ENCODE peak calls at places on chromosome 18, in eight cellular contexts. W is fibroblast of mammary gland, C is endothelial cell, T is thoracic aorta, L is heart left ventricle, F is CD14-positive monocyte, M is AG09309, H is stomach. O is an unnamed sample.

GRCh38 chr18:48375150-48375790 is 33.9 kb downstream of the ZBTB7C start:
- DNase-seq in W (no peak), C (no peak), T (no peak), L (no peak), F (no peak), M (no peak), H (no peak), O (no peak)

GRCh38 chr18:8562065-8562464 is 47.2 kb upstream of the RAB12 start:
- DNase-seq in W (no peak), C (no peak), T (no peak), L (no peak), F (no peak), M (no peak), H (no peak), O (no peak)

GRCh38 chr18:39737869-39738268 is 2172.3 kb upstream of the CELF4 start:
- DNase-seq in W (no peak), C (no peak), T (no peak), L (no peak), F (no peak), M (no peak), H (no peak), O (no peak)

GRCh38 chr18:53698907-53699306 is 525.6 kb downstream of the MBD2 start:
- DNase-seq in W (peak), C (peak), T (no peak), L (no peak), F (no peak), M (no peak), H (peak), O (peak)

GRCh38 chr18:21129586-21130216 is 18.1 kb upstream of the ROCK1 start:
- DNase-seq in W (peak), C (no peak), T (no peak), L (no peak), F (no peak), M (no peak), H (no peak), O (no peak)

GRCh38 chr18:58180738-58181353 is 136.8 kb downstream of the NEDD4L start:
- DNase-seq in W (peak), C (peak), T (no peak), L (no peak), F (no peak), M (no peak), H (peak), O (peak)

GRCh38 chr18:21960189-21960588 is 209.2 kb upstream of the GATA6 start:
- DNase-seq in W (no peak), C (no peak), T (no peak), L (no peak), F (no peak), M (no peak), H (no peak), O (no peak)

GRCh38 chr18:3478262-3478978 is 28.4 kb downstream of the TGIF1 start:
- DNase-seq in W (peak), C (no peak), T (no peak), L (no peak), F (no peak), M (peak), H (no peak), O (no peak)

GRCh38 chr18:33495278-33495677 is 54.8 kb upstream of the CCDC178 start:
- DNase-seq in W (peak), C (peak), T (no peak), L (no peak), F (no peak), M (no peak), H (no peak), O (peak)

GRCh38 chr18:58348517-58348916 is 280.4 kb downstream of the ALPK2 start:
- DNase-seq in W (no peak), C (no peak), T (no peak), L (no peak), F (peak), M (no peak), H (no peak), O (no peak)

GRCh38 chr18:34965108-34965507 is 76.1 kb upstream of the MAPRE2 start:
- DNase-seq in W (no peak), C (no peak), T (no peak), L (no peak), F (no peak), M (no peak), H (no peak), O (no peak)

GRCh38 chr18:49561127-49561376 is 805 bp upstream of the LIPG start:
- DNase-seq in W (peak), C (no peak), T (no peak), L (no peak), F (no peak), M (no peak), H (no peak), O (no peak)

GRCh38 chr18:59208602-59209001 is 11.4 kb upstream of the GRP start:
- DNase-seq in W (peak), C (no peak), T (no peak), L (no peak), F (no peak), M (no peak), H (no peak), O (no peak)

GRCh38 chr18:26089247-26090129 is 925 bp downstream of the SS18 start:
- DNase-seq in W (peak), C (no peak), T (no peak), L (no peak), F (peak), M (no peak), H (no peak), O (no peak)

GRCh38 chr18:7658701-7659100 is 91.6 kb downstream of the PTPRM start:
- DNase-seq in W (no peak), C (no peak), T (no peak), L (no peak), F (no peak), M (no peak), H (no peak), O (no peak)

GRCh38 chr18:47247036-47247832 is 4.2 kb downstream of the SKOR2 start:
- DNase-seq in W (no peak), C (peak), T (no peak), L (peak), F (no peak), M (no peak), H (no peak), O (peak)

GRCh38 chr18:26747131-26747475 is 118.4 kb downstream of the AQP4 start:
- DNase-seq in W (no peak), C (no peak), T (no peak), L (no peak), F (no peak), M (no peak), H (no peak), O (no peak)

GRCh38 chr18:55301196-55301540 is 286.8 kb downstream of the TCF4 start:
- DNase-seq in W (peak), C (no peak), T (no peak), L (no peak), F (no peak), M (no peak), H (no peak), O (no peak)

GRCh38 chr18:21307578-21307977 is 65.5 kb downstream of the GREB1L start:
- DNase-seq in W (no peak), C (no peak), T (no peak), L (no peak), F (no peak), M (no peak), H (no peak), O (no peak)

GRCh38 chr18:9673296-9674251 is 34.5 kb upstream of the RAB31 start:
- DNase-seq in W (peak), C (no peak), T (no peak), L (no peak), F (peak), M (no peak), H (peak), O (peak)

GRCh38 chr18:59265246-59266018 is 7.8 kb downstream of the RAX start:
- DNase-seq in W (no peak), C (peak), T (no peak), L (no peak), F (no peak), M (no peak), H (no peak), O (peak)

GRCh38 chr18:47254341-47254939 is 3.0 kb upstream of the SKOR2 start:
- DNase-seq in W (peak), C (peak), T (no peak), L (peak), F (no peak), M (no peak), H (no peak), O (peak)

GRCh38 chr18:25830787-25831186 is 259.6 kb downstream of the SS18 start:
- DNase-seq in W (peak), C (no peak), T (no peak), L (no peak), F (no peak), M (peak), H (peak), O (no peak)

GRCh38 chr18:11808001-11808855 is 43.0 kb upstream of the CHMP1B start:
- DNase-seq in W (peak), C (no peak), T (no peak), L (no peak), F (no peak), M (no peak), H (no peak), O (peak)

GRCh38 chr18:78624646-78625279 is 354.9 kb upstream of the SALL3 start:
- DNase-seq in W (no peak), C (no peak), T (no peak), L (no peak), F (no peak), M (no peak), H (peak), O (peak)

GRCh38 chr18:74897971-74898657 is 300.4 kb downstream of the ZNF407 start:
- DNase-seq in W (peak), C (no peak), T (no peak), L (no peak), F (no peak), M (peak), H (no peak), O (no peak)

GRCh38 chr18:74899554-74899953 is 301.9 kb downstream of the ZNF407 start:
- DNase-seq in W (no peak), C (no peak), T (no peak), L (no peak), F (no peak), M (no peak), H (peak), O (no peak)

GRCh38 chr18:74895686-74896085 is 298.0 kb downstream of the ZNF407 start:
- DNase-seq in W (peak), C (no peak), T (no peak), L (no peak), F (no peak), M (no peak), H (no peak), O (no peak)

GRCh38 chr18:74898965-74899364 is 301.3 kb downstream of the ZNF407 start:
- DNase-seq in W (peak), C (no peak), T (no peak), L (no peak), F (no peak), M (no peak), H (no peak), O (no peak)

DNA sequence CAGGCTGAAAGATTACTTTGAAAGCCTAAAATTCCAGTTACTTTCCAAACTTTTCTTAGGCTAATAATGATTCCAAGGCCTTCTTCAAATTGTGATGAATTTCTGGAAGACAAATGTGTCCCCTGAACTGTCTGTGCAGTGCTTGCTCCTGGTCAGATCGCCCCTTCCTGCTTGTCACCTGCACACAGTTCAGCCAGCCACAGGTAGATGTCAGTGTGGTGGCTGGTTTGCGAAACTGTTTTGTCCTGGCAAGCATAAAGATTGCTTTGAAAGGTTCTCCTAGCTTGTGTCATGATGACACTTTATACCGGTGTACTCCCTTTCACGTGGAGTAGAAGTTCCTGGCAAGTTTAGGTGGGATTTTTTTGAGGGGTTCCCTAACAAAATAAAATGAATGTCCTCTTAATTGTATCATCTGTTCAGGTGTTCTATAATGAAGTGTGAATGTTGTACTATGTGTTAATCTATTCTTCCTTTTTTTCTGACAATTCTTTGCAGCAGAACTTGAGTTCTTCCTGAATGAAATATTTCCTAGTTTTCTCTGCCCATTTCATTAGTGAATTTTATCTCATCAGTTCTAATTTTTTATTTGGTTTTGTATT is 298.8 kb downstream of the ZNF407 start:
- DNase-seq in W (peak), C (peak), T (no peak), L (no peak), F (no peak), M (no peak), H (peak), O (peak)
- TF ChIP-seq CTCF in W (peak), C (peak), T (peak), L (peak), F (no peak), M (no peak), H (peak), O (peak)

GRCh38 chr18:32379891-32380290 is 90.8 kb downstream of the GAREM1 start:
- DNase-seq in W (no peak), C (no peak), T (no peak), L (no peak), F (no peak), M (no peak), H (no peak), O (no peak)

GRCh38 chr18:32378705-32379104 is 92.0 kb downstream of the GAREM1 start:
- DNase-seq in W (peak), C (no peak), T (no peak), L (no peak), F (no peak), M (no peak), H (peak), O (no peak)

GRCh38 chr18:32383040-32383819 is 87.5 kb downstream of the GAREM1 start:
- DNase-seq in W (peak), C (no peak), T (no peak), L (no peak), F (no peak), M (peak), H (no peak), O (no peak)

GRCh38 chr18:32381761-32382160 is 88.9 kb downstream of the GAREM1 start:
- DNase-seq in W (no peak), C (no peak), T (no peak), L (no peak), F (no peak), M (no peak), H (no peak), O (no peak)

GRCh38 chr18:32380559-32380958 is 90.1 kb downstream of the GAREM1 start:
- DNase-seq in W (peak), C (no peak), T (no peak), L (no peak), F (no peak), M (no peak), H (no peak), O (no peak)
- TF ChIP-seq CTCF in W (peak), C (no peak), T (no peak), L (no peak), F (no peak), M (no peak), H (no peak), O (peak)

DNA sequence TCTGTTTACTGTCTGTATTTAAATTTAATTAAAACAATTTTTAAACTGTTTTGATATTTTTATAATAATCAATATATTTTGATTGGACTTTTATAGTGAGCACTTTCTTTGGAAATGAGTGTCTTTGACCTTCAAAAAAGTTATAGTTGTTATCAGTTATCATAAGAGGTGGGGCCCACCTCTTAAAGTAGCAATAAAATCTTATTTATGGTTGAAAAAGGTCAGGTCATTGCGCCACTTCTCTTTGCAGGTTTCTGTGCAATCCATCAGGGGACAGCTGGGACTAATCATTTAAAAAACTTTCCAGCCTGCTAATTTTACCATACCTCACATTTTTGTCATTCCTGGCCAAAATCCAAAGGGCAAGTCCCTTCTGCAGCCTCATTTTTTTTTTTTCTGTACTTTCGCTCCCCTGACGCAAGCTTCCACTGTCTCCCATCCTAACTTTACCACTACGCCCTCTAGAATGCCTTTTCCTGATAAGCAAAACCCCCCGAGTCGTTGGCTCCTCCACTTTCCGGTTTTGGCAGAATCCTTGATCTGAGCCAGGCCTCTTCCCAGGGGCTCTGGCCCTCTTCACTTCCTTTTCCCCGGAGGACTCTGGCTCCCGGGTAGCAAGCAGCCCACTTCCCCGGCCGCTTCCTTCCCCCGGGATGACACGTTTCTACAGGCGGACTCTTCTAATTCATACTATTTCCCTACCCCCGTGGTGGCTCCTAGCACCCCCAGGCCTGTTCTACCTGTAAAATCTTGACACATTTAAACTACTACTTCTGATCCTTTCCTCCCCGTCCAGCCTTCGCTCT is 1.1 kb upstream of the SEH1L start:
- DNase-seq in W (peak), C (peak), T (no peak), L (peak), F (no peak), M (peak), H (peak), O (peak)
- TF ChIP-seq CTCF in W (no peak), C (no peak), T (no peak), L (no peak), F (no peak), M (peak), H (no peak), O (peak)

DNA sequence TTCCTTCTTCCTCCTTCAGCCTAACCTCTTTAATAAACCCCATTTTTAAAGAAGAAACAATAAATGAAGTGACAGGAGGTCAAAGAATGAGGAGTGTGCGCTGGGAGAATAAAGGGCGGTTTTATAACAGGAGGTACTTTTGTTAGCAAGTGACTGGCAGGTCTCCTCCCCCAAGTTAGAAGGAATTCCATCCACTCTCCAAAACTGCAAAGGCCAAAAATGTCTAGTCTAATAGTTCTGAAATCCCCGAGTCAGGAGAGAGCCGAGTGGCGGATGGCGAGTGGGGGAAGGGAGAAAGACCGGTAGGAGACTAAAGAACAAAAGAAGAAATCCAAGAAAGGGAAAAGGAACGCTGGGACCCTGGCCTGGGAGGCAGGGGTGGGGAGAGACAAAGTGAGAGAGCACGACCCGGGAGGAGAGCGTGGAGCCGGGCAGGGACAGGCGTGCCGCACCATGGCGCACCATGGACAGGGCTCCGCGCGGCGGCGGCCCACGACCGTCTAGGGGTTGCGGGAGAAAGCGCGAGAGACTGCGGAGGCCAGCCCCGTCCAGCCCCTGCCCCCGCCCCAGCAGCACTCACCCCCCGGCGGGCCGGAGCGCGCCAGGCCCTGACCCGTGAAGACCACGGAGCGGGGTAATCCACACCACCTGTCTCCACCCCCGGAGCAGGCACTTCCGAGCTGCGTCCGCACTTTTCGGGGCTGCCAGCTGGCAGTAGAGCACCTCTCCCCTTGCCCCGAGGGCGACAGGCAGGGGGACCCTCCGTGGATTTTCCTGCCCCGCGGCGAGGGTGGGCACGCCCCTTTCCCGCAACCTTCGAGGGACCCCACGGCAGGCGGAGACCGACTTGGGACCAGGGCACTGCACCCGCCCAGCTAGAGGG is 1.6 kb downstream of the CDH2 start:
- DNase-seq in W (peak), C (peak), T (no peak), L (peak), F (no peak), M (no peak), H (peak), O (peak)
- TF ChIP-seq CTCF in W (no peak), C (no peak), T (no peak), L (no peak), F (no peak), M (no peak), H (no peak), O (no peak)

GRCh38 chr18:79882522-79883241 is 68.8 kb downstream of the SLC66A2 start:
- DNase-seq in W (no peak), C (no peak), T (no peak), L (no peak), F (no peak), M (no peak), H (no peak), O (peak)
- TF ChIP-seq CTCF in W (no peak), C (no peak), T (no peak), L (no peak), F (no peak), M (no peak), H (no peak), O (no peak)

O was measured in endodermal cell.